ENCODE peak calls at places on chromosomes 6 and 20, in nine cellular contexts. One of them, this sample, is unnamed.

GRCh38 chr6:109816452-109817374 is 125.6 kb downstream of the FIG4 start:
- DNase-seq in anterior cingulate cortex: no peak
- DNase-seq in CD8-positive, alpha-beta memory T cell: no peak
- DNase-seq in RWPE1: no peak
- DNase-seq in adrenal gland: no peak
- DNase-seq in left cardiac atrium: no peak
- DNase-seq in activated T-cell treated with anti-CD3 and anti-CD28 coated beads, Interleukin-2, amount 50 U/mL, for 72 hours: no peak
- DNase-seq in B cell: no peak
- DNase-seq in psoas muscle: no peak
- DNase-seq in this sample: peak; percentile 24

GRCh38 chr20:32240220-32240619 is 32.5 kb downstream of the POFUT1 start:
- DNase-seq in CD8-positive, alpha-beta memory T cell: no peak
- DNase-seq in adrenal gland: no peak
- DNase-seq in B cell: no peak
- DNase-seq in RWPE1: no peak
- DNase-seq in anterior cingulate cortex: no peak
- DNase-seq in activated T-cell treated with anti-CD3 and anti-CD28 coated beads, Interleukin-2, amount 50 U/mL, for 72 hours: no peak
- DNase-seq in psoas muscle: no peak
- DNase-seq in left cardiac atrium: no peak
- DNase-seq in this sample: no peak

GRCh38 chr6:723540-723939 is 30.6 kb upstream of the EXOC2 start:
- DNase-seq in adrenal gland: no peak
- DNase-seq in anterior cingulate cortex: no peak
- DNase-seq in CD8-positive, alpha-beta memory T cell: no peak
- DNase-seq in RWPE1: no peak
- DNase-seq in activated T-cell treated with anti-CD3 and anti-CD28 coated beads, Interleukin-2, amount 50 U/mL, for 72 hours: no peak
- DNase-seq in psoas muscle: no peak
- DNase-seq in B cell: no peak
- DNase-seq in left cardiac atrium: no peak
- DNase-seq in this sample: no peak

GRCh38 chr20:46040902-46041535 is 12.0 kb downstream of the SLC12A5 start:
- DNase-seq in anterior cingulate cortex: no peak
- DNase-seq in CD8-positive, alpha-beta memory T cell: peak; percentile 57
- DNase-seq in adrenal gland: no peak
- DNase-seq in psoas muscle: no peak
- DNase-seq in B cell: no peak
- DNase-seq in activated T-cell treated with anti-CD3 and anti-CD28 coated beads, Interleukin-2, amount 50 U/mL, for 72 hours: peak; percentile 63
- DNase-seq in left cardiac atrium: no peak
- DNase-seq in RWPE1: peak; percentile 74
- DNase-seq in this sample: no peak

GRCh38 chr6:165811512-165811911 is 148.5 kb upstream of the PDE10A start:
- DNase-seq in adrenal gland: no peak
- DNase-seq in psoas muscle: no peak
- DNase-seq in B cell: no peak
- DNase-seq in activated T-cell treated with anti-CD3 and anti-CD28 coated beads, Interleukin-2, amount 50 U/mL, for 72 hours: no peak
- DNase-seq in left cardiac atrium: no peak
- DNase-seq in CD8-positive, alpha-beta memory T cell: no peak
- DNase-seq in anterior cingulate cortex: no peak
- DNase-seq in RWPE1: no peak
- DNase-seq in this sample: no peak

GRCh38 chr6:127134136-127134535 is 15.7 kb downstream of the RSPO3 start:
- DNase-seq in adrenal gland: no peak
- DNase-seq in B cell: no peak
- DNase-seq in RWPE1: no peak
- DNase-seq in psoas muscle: no peak
- DNase-seq in left cardiac atrium: no peak
- DNase-seq in CD8-positive, alpha-beta memory T cell: no peak
- DNase-seq in anterior cingulate cortex: no peak
- DNase-seq in activated T-cell treated with anti-CD3 and anti-CD28 coated beads, Interleukin-2, amount 50 U/mL, for 72 hours: no peak
- DNase-seq in this sample: no peak

GRCh38 chr6:347232-347631 is 44.3 kb upstream of the IRF4 start:
- DNase-seq in CD8-positive, alpha-beta memory T cell: no peak
- DNase-seq in psoas muscle: no peak
- DNase-seq in left cardiac atrium: no peak
- DNase-seq in adrenal gland: no peak
- DNase-seq in RWPE1: no peak
- DNase-seq in anterior cingulate cortex: no peak
- DNase-seq in B cell: peak; percentile 68
- DNase-seq in activated T-cell treated with anti-CD3 and anti-CD28 coated beads, Interleukin-2, amount 50 U/mL, for 72 hours: no peak
- DNase-seq in this sample: no peak

GRCh38 chr6:158654960-158655485 is 5.2 kb downstream of the SYTL3 start:
- DNase-seq in left cardiac atrium: no peak
- DNase-seq in adrenal gland: no peak
- DNase-seq in RWPE1: no peak
- DNase-seq in B cell: no peak
- DNase-seq in anterior cingulate cortex: no peak
- DNase-seq in activated T-cell treated with anti-CD3 and anti-CD28 coated beads, Interleukin-2, amount 50 U/mL, for 72 hours: no peak
- DNase-seq in psoas muscle: no peak
- DNase-seq in CD8-positive, alpha-beta memory T cell: no peak
- DNase-seq in this sample: no peak

GRCh38 chr6:167031082-167031709 is 32.0 kb downstream of the CEP43 start:
- DNase-seq in anterior cingulate cortex: no peak
- DNase-seq in psoas muscle: no peak
- DNase-seq in activated T-cell treated with anti-CD3 and anti-CD28 coated beads, Interleukin-2, amount 50 U/mL, for 72 hours: no peak
- DNase-seq in left cardiac atrium: no peak
- DNase-seq in CD8-positive, alpha-beta memory T cell: no peak
- DNase-seq in adrenal gland: no peak
- DNase-seq in B cell: no peak
- DNase-seq in RWPE1: peak; percentile 17
- DNase-seq in this sample: no peak

GRCh38 chr20:63017826-63018411 is 11.2 kb upstream of the BHLHE23 start:
- DNase-seq in left cardiac atrium: no peak
- DNase-seq in psoas muscle: peak; percentile 46
- DNase-seq in RWPE1: no peak
- DNase-seq in B cell: no peak
- DNase-seq in anterior cingulate cortex: no peak
- DNase-seq in adrenal gland: no peak
- DNase-seq in CD8-positive, alpha-beta memory T cell: peak; percentile 43
- DNase-seq in activated T-cell treated with anti-CD3 and anti-CD28 coated beads, Interleukin-2, amount 50 U/mL, for 72 hours: no peak
- DNase-seq in this sample: no peak

GRCh38 chr6:139370047-139370706 is 4.3 kb downstream of the CITED2 start:
- DNase-seq in CD8-positive, alpha-beta memory T cell: no peak
- DNase-seq in RWPE1: no peak
- DNase-seq in psoas muscle: no peak
- DNase-seq in anterior cingulate cortex: no peak
- DNase-seq in B cell: no peak
- DNase-seq in left cardiac atrium: no peak
- DNase-seq in activated T-cell treated with anti-CD3 and anti-CD28 coated beads, Interleukin-2, amount 50 U/mL, for 72 hours: no peak
- DNase-seq in adrenal gland: peak; percentile 47
- DNase-seq in this sample: peak; percentile 64

GRCh38 chr20:8535403-8536003 is 403.4 kb downstream of the PLCB1 start:
- DNase-seq in B cell: no peak
- DNase-seq in adrenal gland: no peak
- DNase-seq in CD8-positive, alpha-beta memory T cell: no peak
- DNase-seq in left cardiac atrium: no peak
- DNase-seq in activated T-cell treated with anti-CD3 and anti-CD28 coated beads, Interleukin-2, amount 50 U/mL, for 72 hours: peak; percentile 2
- DNase-seq in psoas muscle: no peak
- DNase-seq in RWPE1: peak; percentile 38
- DNase-seq in anterior cingulate cortex: no peak
- DNase-seq in this sample: no peak

GRCh38 chr6:13014551-13015378 is 298.2 kb downstream of the PHACTR1 start:
- DNase-seq in B cell: peak; percentile 24
- DNase-seq in psoas muscle: no peak
- DNase-seq in left cardiac atrium: peak; percentile 25
- DNase-seq in anterior cingulate cortex: peak; percentile 28
- DNase-seq in CD8-positive, alpha-beta memory T cell: no peak
- DNase-seq in RWPE1: no peak
- DNase-seq in activated T-cell treated with anti-CD3 and anti-CD28 coated beads, Interleukin-2, amount 50 U/mL, for 72 hours: no peak
- DNase-seq in adrenal gland: no peak
- DNase-seq in this sample: no peak

GRCh38 chr6:16334671-16335070 is 96.3 kb downstream of the GMPR start:
- DNase-seq in CD8-positive, alpha-beta memory T cell: no peak
- DNase-seq in left cardiac atrium: peak; percentile 70
- DNase-seq in RWPE1: peak; percentile 86
- DNase-seq in adrenal gland: peak; percentile 93
- DNase-seq in B cell: no peak
- DNase-seq in psoas muscle: peak; percentile 84
- DNase-seq in anterior cingulate cortex: no peak
- DNase-seq in activated T-cell treated with anti-CD3 and anti-CD28 coated beads, Interleukin-2, amount 50 U/mL, for 72 hours: no peak
- DNase-seq in this sample: peak; percentile 91

GRCh38 chr6:36728289-36729168 is 30.9 kb downstream of the RAB44 start:
- DNase-seq in adrenal gland: no peak
- DNase-seq in left cardiac atrium: no peak
- DNase-seq in psoas muscle: peak; percentile 44
- DNase-seq in anterior cingulate cortex: no peak
- DNase-seq in activated T-cell treated with anti-CD3 and anti-CD28 coated beads, Interleukin-2, amount 50 U/mL, for 72 hours: no peak
- DNase-seq in B cell: no peak
- DNase-seq in RWPE1: no peak
- DNase-seq in CD8-positive, alpha-beta memory T cell: no peak
- DNase-seq in this sample: no peak

GRCh38 chr6:127510876-127511275 is 8.3 kb downstream of the MTCL3 start:
- DNase-seq in left cardiac atrium: no peak
- DNase-seq in adrenal gland: no peak
- DNase-seq in CD8-positive, alpha-beta memory T cell: no peak
- DNase-seq in B cell: no peak
- DNase-seq in RWPE1: no peak
- DNase-seq in psoas muscle: no peak
- DNase-seq in activated T-cell treated with anti-CD3 and anti-CD28 coated beads, Interleukin-2, amount 50 U/mL, for 72 hours: no peak
- DNase-seq in anterior cingulate cortex: no peak
- DNase-seq in this sample: no peak

GRCh38 chr20:52056203-52057062 is 135.1 kb downstream of the ZFP64 start:
- DNase-seq in RWPE1: peak; percentile 94
- DNase-seq in activated T-cell treated with anti-CD3 and anti-CD28 coated beads, Interleukin-2, amount 50 U/mL, for 72 hours: no peak
- DNase-seq in psoas muscle: no peak
- DNase-seq in left cardiac atrium: no peak
- DNase-seq in CD8-positive, alpha-beta memory T cell: no peak
- DNase-seq in B cell: no peak
- DNase-seq in adrenal gland: no peak
- DNase-seq in anterior cingulate cortex: no peak
- DNase-seq in this sample: peak; percentile 76

GRCh38 chr20:23287366-23288190 is 63.0 kb upstream of the NXT1 start:
- DNase-seq in anterior cingulate cortex: no peak
- DNase-seq in B cell: no peak
- DNase-seq in adrenal gland: no peak
- DNase-seq in left cardiac atrium: no peak
- DNase-seq in psoas muscle: no peak
- DNase-seq in RWPE1: no peak
- DNase-seq in CD8-positive, alpha-beta memory T cell: no peak
- DNase-seq in activated T-cell treated with anti-CD3 and anti-CD28 coated beads, Interleukin-2, amount 50 U/mL, for 72 hours: no peak
- DNase-seq in this sample: no peak

GRCh38 chr6:3291987-3292386 is 33.2 kb downstream of the PSMG4 start:
- DNase-seq in adrenal gland: no peak
- DNase-seq in RWPE1: no peak
- DNase-seq in CD8-positive, alpha-beta memory T cell: peak; percentile 5
- DNase-seq in B cell: no peak
- DNase-seq in anterior cingulate cortex: no peak
- DNase-seq in activated T-cell treated with anti-CD3 and anti-CD28 coated beads, Interleukin-2, amount 50 U/mL, for 72 hours: no peak
- DNase-seq in left cardiac atrium: no peak
- DNase-seq in psoas muscle: no peak
- DNase-seq in this sample: no peak

GRCh38 chr6:13261464-13261994 is 66.8 kb downstream of the TBC1D7 start:
- DNase-seq in CD8-positive, alpha-beta memory T cell: no peak
- DNase-seq in B cell: peak; percentile 47
- DNase-seq in adrenal gland: no peak
- DNase-seq in RWPE1: no peak
- DNase-seq in psoas muscle: no peak
- DNase-seq in left cardiac atrium: no peak
- DNase-seq in activated T-cell treated with anti-CD3 and anti-CD28 coated beads, Interleukin-2, amount 50 U/mL, for 72 hours: no peak
- DNase-seq in anterior cingulate cortex: no peak
- DNase-seq in this sample: no peak

GRCh38 chr6:69696273-69696672 is 100.5 kb downstream of the LMBRD1 start:
- DNase-seq in RWPE1: no peak
- DNase-seq in left cardiac atrium: no peak
- DNase-seq in activated T-cell treated with anti-CD3 and anti-CD28 coated beads, Interleukin-2, amount 50 U/mL, for 72 hours: no peak
- DNase-seq in CD8-positive, alpha-beta memory T cell: no peak
- DNase-seq in adrenal gland: no peak
- DNase-seq in anterior cingulate cortex: no peak
- DNase-seq in B cell: no peak
- DNase-seq in psoas muscle: no peak
- DNase-seq in this sample: no peak

GRCh38 chr6:132085731-132086130 is 134.6 kb upstream of the CCN2 start:
- DNase-seq in adrenal gland: no peak
- DNase-seq in RWPE1: no peak
- DNase-seq in B cell: no peak
- DNase-seq in CD8-positive, alpha-beta memory T cell: no peak
- DNase-seq in left cardiac atrium: no peak
- DNase-seq in psoas muscle: no peak
- DNase-seq in activated T-cell treated with anti-CD3 and anti-CD28 coated beads, Interleukin-2, amount 50 U/mL, for 72 hours: no peak
- DNase-seq in anterior cingulate cortex: no peak
- DNase-seq in this sample: no peak

GRCh38 chr6:47741807-47742206 is 40.0 kb upstream of the OPN5 start:
- DNase-seq in activated T-cell treated with anti-CD3 and anti-CD28 coated beads, Interleukin-2, amount 50 U/mL, for 72 hours: no peak
- DNase-seq in adrenal gland: no peak
- DNase-seq in CD8-positive, alpha-beta memory T cell: no peak
- DNase-seq in anterior cingulate cortex: no peak
- DNase-seq in RWPE1: peak; percentile 82
- DNase-seq in B cell: no peak
- DNase-seq in left cardiac atrium: no peak
- DNase-seq in psoas muscle: no peak
- DNase-seq in this sample: no peak

GRCh38 chr20:48875233-48875913 is 46.1 kb upstream of the ARFGEF2 start:
- DNase-seq in activated T-cell treated with anti-CD3 and anti-CD28 coated beads, Interleukin-2, amount 50 U/mL, for 72 hours: no peak
- DNase-seq in anterior cingulate cortex: no peak
- DNase-seq in B cell: no peak
- DNase-seq in CD8-positive, alpha-beta memory T cell: no peak
- DNase-seq in psoas muscle: no peak
- DNase-seq in left cardiac atrium: no peak
- DNase-seq in RWPE1: no peak
- DNase-seq in adrenal gland: no peak
- DNase-seq in this sample: no peak